ENCODE peak calls at places on chromosome 19, in nine cellular contexts. R is omental fat pad; V is neural progenitor cell; A is RWPE1; X is upper lobe of right lung; E is activated CD4-positive, alpha-beta T cell treated with anti-CD3 and anti-CD28 coated beads, Interleukin-2, amount 50 U/mL, for 4 hours; W is HFFc6; P is stimulated activated CD8-positive, alpha-beta memory T cell treated with anti-CD3 and anti-CD28 coated beads, Interleukin-12 subunit alpha, Interleukin-12 subunit beta, amount 100 ng/mL, for 1 hour; U is kidney glomerular epithelial cell. Y is an unnamed sample.

GRCh38 chr19:50203281-50204080 is at the start of gene MYH14:
- DNase-seq in R (peak; percentile 42), V (peak; percentile 97), A (peak; percentile 92), X (peak; percentile 96), E (no peak), W (no peak), P (no peak), U (peak; percentile 44), Y (peak; percentile 92)

GRCh38 chr19:31110331-31110730 is 238.9 kb downstream of the TSHZ3 start:
- DNase-seq in R (no peak), V (peak; percentile 61), A (no peak), X (no peak), E (no peak), W (peak; percentile 26), P (no peak), U (peak; percentile 21), Y (no peak)

GRCh38 chr19:41548954-41549688 is 26.8 kb upstream of the CEACAM21 start:
- DNase-seq in R (no peak), V (peak; percentile 48), A (no peak), X (no peak), E (peak; percentile 59), W (no peak), P (peak; percentile 65), U (no peak), Y (no peak)

GRCh38 chr19:50551713-50552187 is 16.5 kb downstream of the LRRC4B start:
- DNase-seq in R (no peak), V (peak; percentile 83), A (no peak), X (no peak), E (no peak), W (no peak), P (no peak), U (no peak), Y (no peak)

GRCh38 chr19:56946164-56946563 is 105.6 kb upstream of the PEG3 start:
- DNase-seq in R (no peak), V (no peak), A (no peak), X (no peak), E (no peak), W (no peak), P (no peak), U (no peak), Y (no peak)

GRCh38 chr19:7554990-7555864 is 19.7 kb downstream of the PNPLA6 start:
- DNase-seq in R (no peak), V (peak; percentile 46), A (peak; percentile 63), X (peak; percentile 74), E (no peak), W (no peak), P (no peak), U (no peak), Y (no peak)

GRCh38 chr19:20259615-20260014 is 92.6 kb downstream of the ZNF486 start:
- DNase-seq in R (no peak), V (no peak), A (no peak), X (no peak), E (no peak), W (no peak), P (no peak), U (no peak), Y (no peak)

GRCh38 chr19:43534811-43535761 is 2.1 kb downstream of the ZNF575 start:
- DNase-seq in R (peak; percentile 57), V (peak; percentile 92), A (no peak), X (peak; percentile 76), E (no peak), W (peak; percentile 19), P (no peak), U (no peak), Y (no peak)

GRCh38 chr19:48487944-48488343 is 18.8 kb downstream of the CYTH2 start:
- DNase-seq in R (peak; percentile 63), V (no peak), A (peak; percentile 93), X (peak; percentile 86), E (no peak), W (peak; percentile 87), P (no peak), U (peak; percentile 74), Y (peak; percentile 85)

GRCh38 chr19:40616178-40616577 is 15.0 kb downstream of the LTBP4 start:
- DNase-seq in R (no peak), V (no peak), A (no peak), X (no peak), E (no peak), W (no peak), P (no peak), U (no peak), Y (no peak)

GRCh38 chr19:4559569-4559968 is at the start of gene SEMA6B:
- DNase-seq in R (no peak), V (no peak), A (no peak), X (no peak), E (no peak), W (no peak), P (no peak), U (no peak), Y (no peak)

GRCh38 chr19:19548915-19549537 is 11.0 kb downstream of the CILP2 start:
- DNase-seq in R (no peak), V (no peak), A (no peak), X (no peak), E (no peak), W (no peak), P (no peak), U (no peak), Y (no peak)

Y was measured in Caki2.